ENCODE peak calls at places on chromosomes 11 and 22, in six cellular contexts. D, V, L, K, T and J are unnamed samples.

GRCh38 chr11:78428773-78429172 is 11.2 kb upstream of the GAB2 start:
- DNase-seq in D (no peak), V (no peak), L (no peak), K (no peak), T (no peak), J (no peak)

GRCh38 chr22:33985506-33985905 is 65.2 kb upstream of the LARGE1 start:
- DNase-seq in D (no peak), V (no peak), L (no peak), K (no peak), T (no peak), J (no peak)

GRCh38 chr11:128963744-128964340 is 21.2 kb upstream of the TP53AIP1 start:
- DNase-seq in D (no peak), V (no peak), L (no peak), K (no peak), T (peak; percentile 18), J (no peak)

GRCh38 chr22:22508274-22509176 is at the start of gene ZNF280B:
- DNase-seq in D (peak; percentile 58), V (peak; percentile 80), L (peak; percentile 76), K (peak; percentile 70), T (peak; percentile 94), J (peak; percentile 57)

GRCh38 chr11:117597083-117597482 is 199.9 kb downstream of the DSCAML1 start:
- DNase-seq in D (peak; percentile 43), V (peak; percentile 22), L (peak; percentile 9), K (no peak), T (peak; percentile 83), J (no peak)

GRCh38 chr11:12483604-12484003 is 106.2 kb downstream of the PARVA start:
- DNase-seq in D (peak; percentile 23), V (no peak), L (no peak), K (no peak), T (no peak), J (no peak)

GRCh38 chr11:762421-763072 is 14.7 kb downstream of the GATD1 start:
- DNase-seq in D (no peak), V (peak; percentile 78), L (no peak), K (peak; percentile 47), T (no peak), J (peak; percentile 26)

GRCh38 chr11:86122773-86123172 is 53.9 kb upstream of the PICALM start:
- DNase-seq in D (no peak), V (no peak), L (no peak), K (no peak), T (no peak), J (no peak)

GRCh38 chr11:106087815-106088435 is 10.5 kb downstream of the AASDHPPT start:
- DNase-seq in D (peak; percentile 19), V (peak; percentile 74), L (peak; percentile 25), K (peak; percentile 66), T (peak; percentile 54), J (no peak)

GRCh38 chr11:13772223-13773046 is 104.0 kb downstream of the FAR1 start:
- DNase-seq in D (no peak), V (peak; percentile 77), L (no peak), K (no peak), T (peak; percentile 81), J (no peak)

GRCh38 chr22:48883211-48883960 is 944.3 kb downstream of the BRD1 start:
- DNase-seq in D (no peak), V (no peak), L (no peak), K (no peak), T (no peak), J (no peak)

GRCh38 chr11:1205121-1205986 is 17.5 kb upstream of the MUC5B start:
- DNase-seq in D (no peak), V (no peak), L (no peak), K (no peak), T (no peak), J (no peak)

GRCh38 chr11:32451808-32452207 is 16.5 kb upstream of the WT1 start:
- DNase-seq in D (no peak), V (no peak), L (no peak), K (no peak), T (no peak), J (no peak)

GRCh38 chr22:48744283-48744641 is 1083.4 kb downstream of the BRD1 start:
- DNase-seq in D (no peak), V (no peak), L (no peak), K (peak; percentile 21), T (no peak), J (no peak)

GRCh38 chr22:23200896-23201295 is 20.6 kb downstream of the BCR start:
- DNase-seq in D (no peak), V (no peak), L (no peak), K (peak; percentile 44), T (no peak), J (no peak)

GRCh38 chr22:24429411-24430365 is 2.3 kb downstream of the ADORA2A start:
- DNase-seq in D (peak; percentile 69), V (no peak), L (peak; percentile 26), K (peak; percentile 84), T (no peak), J (no peak)

DNA sequence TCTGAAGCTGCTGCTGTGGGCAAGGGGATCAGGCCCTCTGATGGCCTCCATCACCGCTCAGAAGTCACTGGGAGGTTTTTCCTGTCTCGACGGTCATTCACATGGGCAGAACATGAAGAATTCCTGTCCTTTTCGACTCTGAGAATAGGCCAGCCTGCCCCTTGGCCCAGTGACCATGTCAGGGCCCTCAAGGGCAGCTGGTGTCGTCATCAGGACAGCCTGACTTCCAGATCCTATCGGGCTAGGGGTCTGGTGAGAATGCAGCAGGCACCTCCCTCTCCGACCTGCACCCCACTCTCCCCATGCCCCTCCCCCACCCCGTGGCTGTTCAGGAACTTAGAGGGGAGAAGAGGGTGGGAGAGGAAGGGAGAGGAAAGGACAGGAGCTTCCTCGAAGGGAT is 3.6 kb downstream of the TP53I11 start:
- DNase-seq in D (no peak), V (no peak), L (no peak), K (no peak), T (no peak), J (no peak)
- H3K27ac ChIP-seq in D (peak overlapping the region; percentile 93), V (no peak overlapping the region), L (no peak overlapping the region), K (peak overlapping the region; percentile 10), T (peak overlapping the region; percentile 49), J (no peak overlapping the region)

GRCh38 chr11:46364791-46365190 is 16.7 kb upstream of the MDK start:
- DNase-seq in D (peak; percentile 9), V (no peak), L (no peak), K (no peak), T (no peak), J (no peak)
- H3K27ac ChIP-seq in D (peak overlapping the region; percentile 93), V (no peak overlapping the region), L (peak overlapping the region; percentile 39), K (no peak overlapping the region), T (no peak overlapping the region), J (peak overlapping the region; percentile 97)

GRCh38 chr11:94740083-94740974 is 27.8 kb upstream of the AMOTL1 start:
- DNase-seq in D (peak; percentile 63), V (peak; percentile 17), L (no peak), K (no peak), T (peak; percentile 81), J (peak; percentile 32)
- H3K27ac ChIP-seq in D (no peak overlapping the region), V (no peak overlapping the region), L (no peak overlapping the region), K (peak overlapping the region; percentile 72), T (no peak overlapping the region), J (no peak overlapping the region)

DNA sequence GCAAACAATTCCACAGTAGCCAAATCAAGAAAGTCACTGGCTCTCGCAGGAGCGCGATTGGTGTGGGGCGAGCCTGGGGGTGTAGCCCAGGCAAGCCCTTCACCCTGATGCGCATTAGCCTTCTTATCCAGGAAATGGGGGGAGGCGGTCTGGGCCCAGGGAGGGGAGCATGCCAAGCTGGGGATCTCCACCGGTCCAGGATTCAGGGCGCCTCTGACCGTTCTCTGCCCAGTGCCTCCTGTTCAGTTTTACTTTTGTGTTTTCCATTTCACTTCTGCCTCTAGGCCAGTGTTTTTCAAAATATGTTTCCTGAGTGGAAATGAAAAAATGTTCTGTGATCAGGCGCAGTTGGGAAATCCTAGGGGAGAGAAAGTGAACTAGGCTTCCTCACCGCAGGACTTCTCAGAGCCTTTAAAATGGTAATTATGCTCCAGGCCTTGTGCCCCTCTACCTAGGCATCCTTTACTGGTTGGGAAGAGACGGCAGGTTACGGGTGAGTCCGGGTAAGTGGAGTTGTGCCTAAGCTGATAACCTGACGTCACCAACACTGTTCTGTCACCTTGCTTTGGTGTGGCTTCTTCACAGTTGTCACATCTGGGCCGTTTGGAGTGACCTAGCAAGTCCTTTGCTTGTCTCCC is 18.4 kb downstream of the LRP5 start:
- DNase-seq in D (no peak), V (no peak), L (no peak), K (no peak), T (no peak), J (no peak)
- H3K27ac ChIP-seq in D (peak overlapping the region; percentile 88), V (no peak overlapping the region), L (no peak overlapping the region), K (peak overlapping the region; percentile 83), T (no peak overlapping the region), J (no peak overlapping the region)

GRCh38 chr22:46657996-46658947 is 38.1 kb downstream of the GRAMD4 start:
- DNase-seq in D (no peak), V (no peak), L (no peak), K (no peak), T (no peak), J (no peak)

GRCh38 chr22:46656856-46657654 is 36.9 kb downstream of the GRAMD4 start:
- DNase-seq in D (no peak), V (no peak), L (no peak), K (no peak), T (no peak), J (no peak)

GRCh38 chr22:46655861-46656608 is 35.8 kb downstream of the GRAMD4 start:
- DNase-seq in D (no peak), V (no peak), L (no peak), K (no peak), T (no peak), J (peak; percentile 80)

GRCh38 chr22:46659059-46659790 is 39.0 kb downstream of the GRAMD4 start:
- DNase-seq in D (no peak), V (no peak), L (no peak), K (no peak), T (no peak), J (no peak)

GRCh38 chr22:46657655-46657953 is 37.4 kb downstream of the GRAMD4 start:
- DNase-seq in D (no peak), V (no peak), L (no peak), K (no peak), T (no peak), J (no peak)
- H3K27ac ChIP-seq in D (no peak overlapping the region), V (no peak overlapping the region), L (no peak overlapping the region), K (no peak overlapping the region), T (no peak overlapping the region), J (no peak overlapping the region)